ENCODE peak calls at places on chromosomes 2 and 18, in four cellular contexts. J is CD8-positive, alpha-beta memory T cell; F is PC-9; B is neuronal stem cell. U is an unnamed sample.

GRCh38 chr2:128603411-128603924 is 284.8 kb upstream of the HS6ST1 start:
- DNase-seq in J (no peak), B (no peak), F (no peak), U (no peak)

GRCh38 chr18:74546751-74547530 is 12.6 kb downstream of the CNDP1 start:
- DNase-seq in B (no peak), J (no peak), F (no peak), U (peak)

GRCh38 chr2:80302465-80303005 is 2.0 kb downstream of the LRRTM1 start:
- DNase-seq in J (no peak), F (no peak), B (no peak), U (no peak)

GRCh38 chr18:23938046-23938756 is 76.4 kb upstream of the TTC39C start:
- DNase-seq in J (no peak), F (no peak), B (no peak), U (peak)

GRCh38 chr18:56319953-56320352 is 318.4 kb downstream of the TXNL1 start:
- DNase-seq in B (no peak), J (no peak), F (no peak), U (no peak)

GRCh38 chr18:79779021-79779699 is 18.6 kb upstream of the KCNG2 start:
- DNase-seq in F (no peak), B (no peak), J (no peak), U (no peak)

GRCh38 chr2:195503208-195503607 is 153.8 kb upstream of the SLC39A10 start:
- DNase-seq in F (no peak), B (no peak), J (no peak), U (no peak)

GRCh38 chr2:120528051-120528692 is 182.2 kb downstream of the INHBB start:
- DNase-seq in F (no peak), J (no peak), B (no peak), U (no peak)

GRCh38 chr2:220165401-220165800 is 538.0 kb downstream of the SLC4A3 start:
- DNase-seq in B (peak), F (no peak), J (no peak), U (peak)

GRCh38 chr2:16508061-16508851 is 157.4 kb downstream of the CYRIA start:
- DNase-seq in B (peak), J (no peak), F (peak), U (peak)

GRCh38 chr2:16509042-16509441 is 156.6 kb downstream of the CYRIA start:
- DNase-seq in B (no peak), F (no peak), J (no peak), U (no peak)

GRCh38 chr2:16506366-16506765 is 159.3 kb downstream of the CYRIA start:
- DNase-seq in B (no peak), J (no peak), F (no peak), U (no peak)

GRCh38 chr2:16511041-16511440 is 154.6 kb downstream of the CYRIA start:
- DNase-seq in F (no peak), B (no peak), J (no peak), U (no peak)

DNA sequence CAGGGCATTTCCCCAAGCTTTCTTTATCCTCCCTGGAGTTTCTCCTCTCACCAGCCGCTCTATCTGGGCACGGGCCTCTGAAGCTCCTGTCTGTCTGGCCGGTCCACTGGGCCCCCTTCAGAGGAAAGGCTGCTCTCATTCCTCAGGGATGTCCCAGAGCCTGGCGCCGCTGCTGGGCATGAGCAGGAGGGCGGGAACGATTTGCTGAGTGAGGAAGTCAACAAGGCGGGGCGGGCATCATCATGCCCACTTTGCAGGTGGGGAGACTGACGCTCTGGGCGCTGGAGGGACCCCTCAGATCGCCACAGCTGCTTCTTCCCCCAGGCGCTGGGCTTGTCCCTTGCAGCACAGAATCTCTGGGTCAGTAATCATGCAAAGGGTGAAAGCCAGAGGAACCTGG is 158.0 kb downstream of the CYRIA start:
- DNase-seq in F (no peak), B (no peak), J (no peak), U (no peak)
- H3K4me3 ChIP-seq in F (peak), B (peak), J (no peak), U (no peak)

GRCh38 chr18:58394607-58395425 is 234.1 kb downstream of the ALPK2 start:
- DNase-seq in J (no peak), B (no peak), F (no peak), U (no peak)

GRCh38 chr18:58396144-58396543 is 232.7 kb downstream of the ALPK2 start:
- DNase-seq in J (no peak), F (no peak), B (no peak), U (no peak)

GRCh38 chr18:58396966-58397365 is 231.9 kb downstream of the ALPK2 start:
- DNase-seq in J (no peak), F (no peak), B (no peak), U (no peak)

GRCh38 chr18:58398648-58399398 is 230.1 kb downstream of the ALPK2 start:
- DNase-seq in B (no peak), J (no peak), F (no peak), U (no peak)

GRCh38 chr18:58397385-58398132 is 231.3 kb downstream of the ALPK2 start:
- DNase-seq in F (no peak), B (no peak), J (no peak), U (no peak)
- H3K4me3 ChIP-seq in F (no peak), B (no peak), J (no peak), U (no peak)

GRCh38 chr2:28898048-28898447 is 3.6 kb downstream of the WDR43 start:
- DNase-seq in B (no peak), J (no peak), F (no peak), U (no peak)
- H3K4me3 ChIP-seq in B (no peak), J (no peak), F (peak), U (no peak)

GRCh38 chr2:63999049-63999448 is 20.2 kb downstream of the VPS54 start:
- DNase-seq in J (no peak), B (no peak), F (no peak), U (peak)
- H3K4me3 ChIP-seq in J (no peak), B (no peak), F (no peak), U (no peak)

U was measured in trophoblast cell.